ENCODE peak calls at places on chromosomes 1 and 21, in seven cellular contexts. Q is suprapubic skin; V is HCT116; D is dorsolateral prefrontal cortex; X is brain microvascular endothelial cell; N is CD4-positive, alpha-beta memory T cell; W is cardiac muscle cell. H is an unnamed sample.

GRCh38 chr1:115278241-115278640 is 59.8 kb downstream of the NGF start:
- DNase-seq in X (no peak), W (no peak), N (no peak), D (no peak), Q (no peak), V (no peak), H (no peak)

GRCh38 chr1:33128781-33129180 is 47.8 kb downstream of the AZIN2 start:
- DNase-seq in V (no peak), Q (no peak), D (no peak), N (no peak), W (no peak), X (no peak), H (no peak)

GRCh38 chr1:39539252-39539790 is 37.3 kb downstream of the PABPC4 start:
- DNase-seq in V (peak; percentile 49), D (peak; percentile 75), Q (peak; percentile 62), X (peak; percentile 70), N (peak; percentile 46), W (peak; percentile 85), H (peak; percentile 30)

GRCh38 chr1:41380979-41381690 is 19.9 kb downstream of the FOXO6 start:
- DNase-seq in N (no peak), D (no peak), Q (no peak), X (no peak), V (peak; percentile 18), W (no peak), H (no peak)

GRCh38 chr1:156497743-156498446 is 2.7 kb downstream of the MEF2D start:
- DNase-seq in N (no peak), Q (no peak), V (no peak), X (no peak), D (no peak), W (no peak), H (no peak)

GRCh38 chr1:200905411-200906052 is 10.8 kb downstream of the INAVA start:
- DNase-seq in W (no peak), V (no peak), X (peak; percentile 9), N (peak; percentile 68), D (no peak), Q (no peak), H (no peak)

GRCh38 chr21:45310446-45310845 is 22.8 kb upstream of the POFUT2 start:
- DNase-seq in Q (peak; percentile 56), N (no peak), V (no peak), D (no peak), X (no peak), W (no peak), H (no peak)

GRCh38 chr1:36531833-36532232 is 49.1 kb upstream of the CSF3R start:
- DNase-seq in X (no peak), D (no peak), V (no peak), W (no peak), N (no peak), Q (no peak), H (no peak)

GRCh38 chr1:42214447-42214871 is 49.9 kb upstream of the GUCA2A start:
- DNase-seq in W (no peak), Q (no peak), N (no peak), V (no peak), X (peak; percentile 69), D (no peak), H (no peak)

GRCh38 chr1:71834570-71835441 is 447.5 kb downstream of the NEGR1 start:
- DNase-seq in D (no peak), Q (no peak), W (peak; percentile 12), X (no peak), N (no peak), V (no peak), H (no peak)

GRCh38 chr21:42222821-42223390 is 4.0 kb downstream of the ABCG1 start:
- DNase-seq in V (no peak), D (no peak), Q (peak; percentile 32), W (no peak), X (no peak), N (no peak), H (no peak)

GRCh38 chr1:167803358-167804217 is 81.8 kb downstream of the MPZL1 start:
- DNase-seq in V (peak; percentile 90), X (peak; percentile 95), Q (peak; percentile 94), N (peak; percentile 73), D (peak; percentile 91), W (peak; percentile 89), H (peak; percentile 88)

GRCh38 chr1:204296431-204296988 is 63.2 kb downstream of the PLEKHA6 start:
- DNase-seq in N (no peak), D (no peak), V (no peak), Q (no peak), X (no peak), W (peak; percentile 83), H (no peak)

GRCh38 chr1:18108313-18109057 is 887 bp downstream of the IGSF21 start:
- DNase-seq in W (no peak), N (no peak), D (no peak), Q (no peak), V (no peak), X (no peak), H (no peak)
- H3K27me3 ChIP-seq in W (peaks cover 93% of the 10 kb centered on the region), N (no peaks in the 10 kb centered on the region), D (peaks cover 16% of the 10 kb centered on the region), Q (peaks cover 82% of the 10 kb centered on the region), V (peaks cover 9% of the 10 kb centered on the region), X (peaks cover 58% of the 10 kb centered on the region), H (peaks cover 72% of the 10 kb centered on the region)

DNA sequence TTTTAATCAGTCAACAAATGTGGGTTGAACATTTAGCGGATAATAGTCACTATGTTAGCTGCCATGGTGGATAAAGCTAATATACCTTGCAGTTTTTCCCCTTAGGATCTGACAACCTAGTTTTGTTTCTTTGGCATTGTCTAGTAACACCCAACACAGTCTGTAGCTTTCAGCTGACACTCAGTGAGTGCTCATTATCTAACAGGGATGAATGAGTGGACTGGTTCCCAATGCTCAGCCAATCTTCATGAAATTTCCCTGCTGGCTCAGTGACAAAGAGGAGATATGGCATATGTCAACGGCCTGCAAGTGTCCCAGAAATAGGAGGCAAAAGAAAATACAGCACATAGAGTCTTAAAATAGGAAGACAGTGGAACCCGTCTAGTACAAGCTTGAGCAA is 35.0 kb downstream of the RXRG start:
- DNase-seq in V (no peak), D (no peak), Q (no peak), N (no peak), X (no peak), W (peak; percentile 86), H (no peak)
- H3K27me3 ChIP-seq in V (peaks cover 33% of the 10 kb centered on the region), D (no peaks in the 10 kb centered on the region), Q (peaks cover 15% of the 10 kb centered on the region), N (no peaks in the 10 kb centered on the region), X (peaks cover 2% of the 10 kb centered on the region), W (no peaks in the 10 kb centered on the region), H (peaks cover 24% of the 10 kb centered on the region)

DNA sequence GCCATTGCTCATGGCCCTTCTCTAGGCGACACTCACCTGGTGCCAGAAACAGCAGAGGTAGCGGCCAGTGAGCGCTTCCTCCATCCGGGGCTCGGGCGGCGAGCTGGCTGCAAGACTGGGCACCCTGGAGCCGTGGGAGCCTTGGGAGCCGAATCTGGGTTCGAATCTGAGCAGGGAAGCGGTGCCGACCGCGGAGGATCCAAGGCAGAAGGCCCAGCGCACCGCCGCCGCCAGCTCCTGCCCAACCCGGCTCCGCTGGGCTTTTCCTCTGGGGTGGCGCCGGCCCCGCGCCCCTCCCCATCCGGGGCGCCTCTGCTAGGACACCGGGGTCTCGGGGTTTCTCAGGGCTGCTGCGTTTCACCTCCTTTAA is 1.7 kb upstream of the PRDM16 start:
- DNase-seq in Q (peak; percentile 34), X (no peak), V (no peak), D (peak; percentile 30), N (no peak), W (no peak), H (no peak)
- H3K27me3 ChIP-seq in Q (peaks cover 97% of the 10 kb centered on the region), X (peaks cover 71% of the 10 kb centered on the region), V (no peaks in the 10 kb centered on the region), D (peaks cover 75% of the 10 kb centered on the region), N (no peaks in the 10 kb centered on the region), W (peaks cover 80% of the 10 kb centered on the region), H (peaks cover 92% of the 10 kb centered on the region)

GRCh38 chr1:25057188-25057587 is 127.1 kb upstream of the RUNX3 start:
- DNase-seq in Q (no peak), W (no peak), N (no peak), D (no peak), V (no peak), X (no peak), H (no peak)
- H3K27me3 ChIP-seq in Q (peaks cover 27% of the 10 kb centered on the region), W (no peaks in the 10 kb centered on the region), N (no peaks in the 10 kb centered on the region), D (no peaks in the 10 kb centered on the region), V (peaks cover 4% of the 10 kb centered on the region), X (peaks cover 12% of the 10 kb centered on the region), H (peaks cover 29% of the 10 kb centered on the region)

GRCh38 chr1:63274979-63275378 is 47.4 kb upstream of the FOXD3 start:
- DNase-seq in W (no peak), Q (no peak), V (no peak), D (no peak), N (no peak), X (no peak), H (no peak)

GRCh38 chr1:63266857-63267256 is 55.5 kb upstream of the FOXD3 start:
- DNase-seq in W (no peak), D (no peak), X (no peak), Q (no peak), N (no peak), V (no peak), H (no peak)

GRCh38 chr1:63274371-63274770 is 48.0 kb upstream of the FOXD3 start:
- DNase-seq in X (no peak), V (no peak), D (no peak), Q (no peak), W (no peak), N (no peak), H (no peak)

GRCh38 chr1:63272811-63273210 is 49.6 kb upstream of the FOXD3 start:
- DNase-seq in Q (no peak), D (no peak), N (no peak), W (no peak), X (no peak), V (no peak), H (no peak)

GRCh38 chr1:63269571-63269970 is 52.8 kb upstream of the FOXD3 start:
- DNase-seq in D (no peak), N (no peak), Q (no peak), V (no peak), X (no peak), W (no peak), H (no peak)
- H3K27me3 ChIP-seq in D (peaks cover 35% of the 10 kb centered on the region), N (no peaks in the 10 kb centered on the region), Q (peaks cover 32% of the 10 kb centered on the region), V (no peaks in the 10 kb centered on the region), X (peaks cover 2% of the 10 kb centered on the region), W (no peaks in the 10 kb centered on the region), H (no peaks in the 10 kb centered on the region)

GRCh38 chr1:25615172-25615541 is 1.4 kb upstream of the MAN1C1 start:
- DNase-seq in X (no peak), V (no peak), Q (no peak), D (no peak), N (no peak), W (no peak), H (no peak)
- H3K27me3 ChIP-seq in X (peaks cover 62% of the 10 kb centered on the region), V (peaks cover 13% of the 10 kb centered on the region), Q (no peaks in the 10 kb centered on the region), D (no peaks in the 10 kb centered on the region), N (no peaks in the 10 kb centered on the region), W (peaks cover 14% of the 10 kb centered on the region), H (peaks cover 55% of the 10 kb centered on the region)

GRCh38 chr1:46527474-46528296 is 23.8 kb downstream of the KNCN start:
- DNase-seq in W (peak; percentile 81), Q (peak; percentile 83), V (peak; percentile 54), D (peak; percentile 92), X (peak; percentile 67), N (peak; percentile 65), H (no peak)
- H3K27me3 ChIP-seq in W (peaks cover 74% of the 10 kb centered on the region), Q (peaks cover 31% of the 10 kb centered on the region), V (no peaks in the 10 kb centered on the region), D (no peaks in the 10 kb centered on the region), X (peaks cover 56% of the 10 kb centered on the region), N (no peaks in the 10 kb centered on the region), H (peaks cover 22% of the 10 kb centered on the region)